ENCODE peak calls at places on chromosome 21, in seven cellular contexts. Y is stimulated activated CD8-positive, alpha-beta memory T cell treated with anti-CD3 and anti-CD28 coated beads, Interleukin-15, amount 100 ng/mL, for 48 hours; V is skeletal muscle cell; X is CD4-positive, alpha-beta T cell; M is mucosa of descending colon; D is activated CD4-positive, alpha-beta T cell treated with anti-CD3 and anti-CD28 coated beads, Interleukin-2, amount 10 ng/mL, durations not matched to agents 7 days and 5 days; P is stimulated activated CD4-positive, alpha-beta T cell treated with anti-CD3 and anti-CD28 coated beads, Interleukin-4, amount 100 ng/mL, for 4 hours. K is an unnamed sample.

GRCh38 chr21:46079357-46080170 is 18.3 kb upstream of the COL6A2 start:
- DNase-seq in M (no peak), X (no peak), P (no peak), V (peak), D (no peak), Y (no peak), K (no peak)

GRCh38 chr21:44930543-44930981 is 9.3 kb upstream of the SLX9 start:
- DNase-seq in X (peak), V (no peak), Y (peak), M (peak), P (no peak), D (peak), K (no peak)

GRCh38 chr21:45580576-45581321 is 38.5 kb upstream of the SLC19A1 start:
- DNase-seq in P (no peak), V (no peak), Y (no peak), X (no peak), D (no peak), M (no peak), K (no peak)

GRCh38 chr21:27796106-27796505 is 829.2 kb upstream of the ADAMTS5 start:
- DNase-seq in Y (no peak), M (no peak), X (no peak), V (peak), P (no peak), D (no peak), K (no peak)

GRCh38 chr21:44854664-44855446 is 18.6 kb downstream of the PTTG1IP start:
- DNase-seq in M (no peak), V (no peak), D (peak), Y (no peak), X (no peak), P (no peak), K (no peak)

GRCh38 chr21:41613421-41613998 is 105.6 kb upstream of the TMPRSS2 start:
- DNase-seq in P (no peak), V (no peak), D (no peak), M (no peak), Y (no peak), X (no peak), K (no peak)

GRCh38 chr21:16789636-16790035 is 723.2 kb upstream of the CXADR start:
- DNase-seq in M (no peak), X (no peak), D (no peak), P (no peak), Y (no peak), V (no peak), K (no peak)

GRCh38 chr21:44569861-44570517 is 3.5 kb upstream of the KRTAP10-4 start:
- DNase-seq in Y (no peak), D (no peak), X (no peak), P (no peak), M (no peak), V (no peak), K (no peak)

GRCh38 chr21:29164330-29164942 is 34.0 kb downstream of the MAP3K7CL start:
- DNase-seq in V (no peak), Y (no peak), M (no peak), P (no peak), X (no peak), D (no peak), K (peak)

GRCh38 chr21:38306833-38307232 is 50.0 kb downstream of the KCNJ15 start:
- DNase-seq in P (no peak), M (no peak), V (peak), D (no peak), X (no peak), Y (no peak), K (no peak)

GRCh38 chr21:25557170-25557569 is 50.1 kb downstream of the MRPL39 start:
- DNase-seq in M (no peak), X (no peak), Y (no peak), D (no peak), P (no peak), V (no peak), K (no peak)

GRCh38 chr21:41506526-41507520 is 1.1 kb downstream of the TMPRSS2 start:
- DNase-seq in M (no peak), Y (no peak), X (no peak), D (no peak), V (no peak), P (no peak), K (peak)

GRCh38 chr21:33070921-33071877 is 1.3 kb downstream of the OLIG1 start:
- DNase-seq in D (no peak), Y (no peak), V (no peak), X (no peak), M (no peak), P (peak), K (no peak)

GRCh38 chr21:29416268-29416667 is 117.5 kb downstream of the BACH1 start:
- DNase-seq in X (no peak), M (no peak), D (no peak), Y (no peak), P (no peak), V (no peak), K (peak)

GRCh38 chr21:29144736-29145353 is 14.4 kb downstream of the MAP3K7CL start:
- DNase-seq in X (no peak), P (no peak), M (no peak), V (no peak), Y (no peak), D (no peak), K (no peak)

GRCh38 chr21:41362605-41363369 is 960 bp downstream of the MX2 start:
- DNase-seq in M (no peak), X (no peak), D (no peak), V (no peak), P (no peak), Y (no peak), K (no peak)

GRCh38 chr21:44420416-44421205 is 34.7 kb upstream of the LRRC3 start:
- DNase-seq in Y (no peak), V (no peak), M (peak), D (no peak), X (no peak), P (no peak), K (no peak)

GRCh38 chr21:33383056-33383888 is 19.9 kb upstream of the IFNGR2 start:
- DNase-seq in X (peak), P (peak), D (peak), V (no peak), M (peak), Y (peak), K (peak)